ENCODE peak calls at places on chromosome 15, in eight cellular contexts. H is GM12878, K is tibial nerve, J is IMR-90, E is ovary, N is gastrocnemius medialis, U is vagina, S is prostate gland. C is an unnamed sample. For H3K4me1, the result is how much of the 10 kb centered on the place peaks cover.

GRCh38 chr15:73352082-73352481 is 16.7 kb downstream of the HCN4 start:
- DNase-seq in S (no peak), U (no peak), K (no peak), H (no peak), N (no peak), E (no peak), J (no peak), C (no peak)

GRCh38 chr15:51369451-51369761 is 28.0 kb downstream of the GLDN start:
- DNase-seq in H (no peak), J (no peak), E (no peak), U (no peak), N (no peak), S (no peak), K (no peak), C (no peak)

GRCh38 chr15:69324031-69324430 is 25.3 kb downstream of the PAQR5 start:
- DNase-seq in E (no peak), S (no peak), H (no peak), K (no peak), N (no peak), J (no peak), U (no peak), C (no peak)

GRCh38 chr15:45715528-45715927 is 80.7 kb downstream of the SQOR start:
- DNase-seq in J (peak), U (no peak), S (no peak), E (no peak), K (no peak), H (no peak), N (no peak), C (no peak)

GRCh38 chr15:26831951-26832350 is 34.9 kb upstream of the GABRA5 start:
- DNase-seq in J (no peak), S (no peak), E (no peak), K (no peak), N (no peak), H (no peak), U (no peak), C (no peak)

GRCh38 chr15:25508369-25509002 is 69.7 kb upstream of the UBE3A start:
- DNase-seq in J (peak), U (no peak), H (no peak), K (no peak), E (no peak), N (no peak), S (no peak), C (no peak)

GRCh38 chr15:38367476-38367875 is 86.5 kb upstream of the FAM98B start:
- DNase-seq in K (no peak), S (no peak), U (no peak), E (no peak), J (peak), N (no peak), H (no peak), C (no peak)

GRCh38 chr15:92629975-92630626 is 25.5 kb downstream of the FAM174B start:
- DNase-seq in U (no peak), K (no peak), S (no peak), J (no peak), H (no peak), N (no peak), E (no peak), C (no peak)

GRCh38 chr15:48481802-48482201 is 150.6 kb downstream of the DUT start:
- DNase-seq in E (no peak), S (no peak), U (no peak), H (no peak), K (no peak), J (peak), N (no peak), C (no peak)

GRCh38 chr15:67941643-67942315 is 101.9 kb upstream of the RNU6-1 start:
- DNase-seq in H (no peak), S (peak), K (no peak), J (peak), N (no peak), E (no peak), U (no peak), C (no peak)

GRCh38 chr15:85543741-85544155 is 163.3 kb downstream of the AKAP13 start:
- DNase-seq in S (peak), U (no peak), H (no peak), E (peak), K (peak), J (no peak), N (peak), C (peak)

GRCh38 chr15:101503296-101503599 is 13.7 kb upstream of the PCSK6 start:
- DNase-seq in N (no peak), H (no peak), K (no peak), E (no peak), J (no peak), U (no peak), S (no peak), C (no peak)

GRCh38 chr15:97904196-97904572 is 56.3 kb upstream of the ARRDC4 start:
- DNase-seq in U (no peak), N (peak), S (peak), J (peak), E (peak), H (no peak), K (peak), C (peak)

GRCh38 chr15:33737687-33738606 is 230.3 kb upstream of the CHRM5 start:
- DNase-seq in N (no peak), K (no peak), E (no peak), J (peak), H (no peak), U (no peak), S (peak), C (no peak)

GRCh38 chr15:25492315-25492714 is 53.5 kb upstream of the UBE3A start:
- DNase-seq in U (no peak), E (no peak), H (no peak), K (no peak), S (no peak), N (no peak), J (no peak), C (no peak)

GRCh38 chr15:101000271-101000681 is 81.1 kb downstream of the LRRK1 start:
- DNase-seq in E (no peak), N (no peak), J (peak), U (peak), S (no peak), K (no peak), H (no peak), C (no peak)

GRCh38 chr15:48644498-48644826 is 1.0 kb downstream of the FBN1 start:
- DNase-seq in J (peak), E (no peak), U (no peak), N (no peak), H (no peak), K (no peak), S (no peak), C (no peak)

GRCh38 chr15:57865294-57865693 is 158.8 kb downstream of the POLR2M start:
- DNase-seq in E (no peak), U (no peak), H (no peak), S (no peak), N (no peak), J (no peak), K (no peak), C (no peak)

GRCh38 chr15:64284037-64284436 is 71.9 kb downstream of the CSNK1G1 start:
- DNase-seq in N (no peak), J (peak), S (no peak), H (no peak), K (no peak), U (no peak), E (no peak), C (no peak)

DNA sequence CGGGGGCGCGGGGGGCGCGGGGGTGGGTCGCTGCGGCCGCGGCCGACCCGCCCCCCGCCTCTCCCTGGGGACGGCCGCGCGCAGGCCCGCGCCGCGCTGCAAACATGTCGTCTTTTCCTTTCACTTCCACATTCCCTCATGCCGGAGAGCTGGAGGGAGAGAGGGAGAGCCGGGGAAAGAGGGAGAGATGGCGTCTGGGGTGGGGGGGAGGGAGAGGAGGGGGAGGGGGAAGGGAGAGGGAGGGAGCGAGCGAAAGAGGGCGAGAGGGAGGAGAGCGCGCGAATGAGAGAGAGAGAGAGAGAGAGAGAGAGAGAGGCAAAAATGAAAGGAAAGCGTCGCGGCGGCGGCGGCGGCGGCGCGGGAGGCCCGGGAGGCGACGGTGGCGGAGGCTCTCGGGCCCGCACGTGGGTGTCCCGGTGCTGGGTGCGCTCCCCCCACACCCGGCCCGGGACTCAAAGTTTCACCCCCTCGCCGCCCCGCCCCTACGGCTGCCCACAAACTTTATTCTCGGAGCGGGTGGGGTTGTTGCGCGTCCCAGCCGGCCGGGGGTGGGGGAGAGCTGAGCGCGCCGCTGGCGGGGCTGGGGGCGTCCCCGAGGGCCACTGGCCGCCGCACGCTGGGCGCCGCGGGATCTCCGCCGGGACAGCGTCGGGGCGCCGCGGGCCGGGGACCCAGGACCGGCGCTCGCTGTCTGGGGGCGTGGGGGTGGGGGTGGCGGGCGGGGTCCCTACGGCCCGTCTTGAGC is 731 bp downstream of the ZNF710 start:
- DNase-seq in J (peak), N (peak), S (peak), K (no peak), E (peak), H (no peak), U (no peak), C (peak)
- TF ChIP-seq POLR2A in J (peak), N (peak), S (no peak), K (no peak), E (no peak), H (peak), U (no peak), C (no peak)

DNA sequence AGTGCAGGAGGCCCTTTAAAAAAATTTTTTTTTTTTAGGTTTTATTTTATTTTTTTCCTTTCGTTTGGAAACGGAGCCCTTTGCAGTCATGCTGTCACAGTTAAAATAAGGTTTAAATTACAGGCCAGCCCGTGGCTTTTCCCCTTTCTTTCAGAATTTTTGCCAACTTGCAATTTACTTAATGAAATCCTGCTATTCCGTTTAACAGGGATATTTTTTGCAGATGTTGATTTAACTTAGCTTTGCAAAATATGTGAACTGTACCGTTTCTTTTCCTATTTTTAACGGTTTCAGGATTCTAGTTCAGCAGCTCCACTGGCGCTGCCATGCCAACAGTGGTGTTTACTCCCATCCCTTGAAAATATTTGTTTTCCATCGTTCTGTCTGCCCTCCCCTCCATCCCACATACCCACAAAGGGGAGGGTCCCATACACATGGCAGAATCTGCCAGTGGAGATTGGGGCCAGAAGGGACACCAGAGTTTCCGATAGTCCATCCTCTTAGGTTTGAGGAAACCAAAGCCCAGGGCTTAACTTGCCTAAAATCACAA is 54.3 kb downstream of the SMAD6 start:
- DNase-seq in H (no peak), J (no peak), S (no peak), E (no peak), U (no peak), N (no peak), K (no peak), C (no peak)
- H3K4me1 ChIP-seq in H (under half), J (under half), S (under half), E (under half), U (under half), N (under half), K (under half), C (half or more)

GRCh38 chr15:78564743-78565096 is 600 bp upstream of the CHRNA5 start:
- DNase-seq in E (no peak), N (no peak), K (no peak), H (no peak), S (no peak), U (no peak), J (no peak), C (no peak)

GRCh38 chr15:78563092-78563491 is 2.2 kb upstream of the CHRNA5 start:
- DNase-seq in S (no peak), J (no peak), E (no peak), U (no peak), N (no peak), K (no peak), H (no peak), C (no peak)

GRCh38 chr15:78565951-78566774 is 843 bp downstream of the CHRNA5 start:
- DNase-seq in J (peak), U (no peak), E (no peak), N (no peak), K (no peak), H (no peak), S (peak), C (no peak)

GRCh38 chr15:78567541-78567940 is 2.2 kb downstream of the CHRNA5 start:
- DNase-seq in N (no peak), K (no peak), U (no peak), H (no peak), J (no peak), S (no peak), E (no peak), C (no peak)

DNA sequence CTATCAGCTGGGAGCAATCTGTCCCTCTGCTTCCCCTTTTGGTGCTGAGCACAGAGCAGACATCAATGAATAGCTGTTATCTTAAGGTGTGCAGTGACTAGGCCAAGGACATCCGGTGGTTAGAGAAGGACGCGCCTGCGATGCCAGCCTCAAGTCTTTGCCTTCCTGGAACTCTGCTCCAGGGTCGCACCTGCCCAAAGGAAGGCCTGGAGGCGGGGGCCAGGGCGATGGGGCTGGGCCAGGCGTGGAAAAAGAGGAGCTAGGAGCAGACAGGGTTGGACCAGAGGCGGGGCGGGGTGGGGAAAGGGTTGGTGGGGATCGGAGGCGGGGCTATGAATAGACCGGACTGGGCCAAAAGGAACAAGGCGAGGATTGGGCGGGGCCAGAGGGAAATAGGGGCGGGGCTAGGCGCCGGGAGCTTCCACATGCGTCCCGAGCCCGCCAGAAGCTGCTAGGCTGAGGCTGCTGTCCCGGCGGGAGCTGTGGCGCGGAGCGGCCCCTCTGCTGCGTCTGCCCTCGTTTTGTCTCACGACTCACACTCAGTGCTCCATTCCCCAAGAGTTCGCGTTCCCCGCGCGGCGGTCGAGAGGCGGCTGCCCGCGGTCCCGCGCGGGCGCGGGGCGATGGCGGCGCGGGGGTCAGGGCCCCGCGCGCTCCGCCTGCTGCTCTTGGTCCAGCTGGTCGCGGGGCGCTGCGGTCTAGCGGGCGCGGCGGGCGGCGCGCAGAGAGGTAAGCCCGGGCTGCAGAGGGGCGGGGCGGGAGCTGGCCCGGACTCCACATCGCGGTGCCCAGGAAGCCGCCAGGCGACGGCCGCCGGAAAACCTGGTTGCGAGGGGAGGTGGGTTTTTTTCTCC is at the start of gene CHRNA5:
- DNase-seq in J (peak), U (no peak), H (peak), S (peak), N (peak), E (peak), K (peak), C (peak)
- TF ChIP-seq POLR2A in J (no peak), U (no peak), H (peak), S (peak), N (no peak), E (no peak), K (no peak), C (no peak)

GRCh38 chr15:60385620-60386552 is 11.9 kb downstream of the ANXA2 start:
- DNase-seq in E (no peak), H (no peak), J (no peak), N (no peak), S (peak), U (no peak), K (no peak), C (no peak)
- H3K4me1 ChIP-seq in E (under half), H (under half), J (under half), N (half or more), S (under half), U (half or more), K (under half), C (under half)

GRCh38 chr15:89857673-89858072 is 36.1 kb downstream of the AP3S2 start:
- DNase-seq in N (no peak), J (no peak), K (no peak), E (no peak), S (no peak), H (no peak), U (no peak), C (no peak)
- TF ChIP-seq POLR2A in N (no peak), J (no peak), K (no peak), E (no peak), S (no peak), H (no peak), U (no peak), C (no peak)

DNA sequence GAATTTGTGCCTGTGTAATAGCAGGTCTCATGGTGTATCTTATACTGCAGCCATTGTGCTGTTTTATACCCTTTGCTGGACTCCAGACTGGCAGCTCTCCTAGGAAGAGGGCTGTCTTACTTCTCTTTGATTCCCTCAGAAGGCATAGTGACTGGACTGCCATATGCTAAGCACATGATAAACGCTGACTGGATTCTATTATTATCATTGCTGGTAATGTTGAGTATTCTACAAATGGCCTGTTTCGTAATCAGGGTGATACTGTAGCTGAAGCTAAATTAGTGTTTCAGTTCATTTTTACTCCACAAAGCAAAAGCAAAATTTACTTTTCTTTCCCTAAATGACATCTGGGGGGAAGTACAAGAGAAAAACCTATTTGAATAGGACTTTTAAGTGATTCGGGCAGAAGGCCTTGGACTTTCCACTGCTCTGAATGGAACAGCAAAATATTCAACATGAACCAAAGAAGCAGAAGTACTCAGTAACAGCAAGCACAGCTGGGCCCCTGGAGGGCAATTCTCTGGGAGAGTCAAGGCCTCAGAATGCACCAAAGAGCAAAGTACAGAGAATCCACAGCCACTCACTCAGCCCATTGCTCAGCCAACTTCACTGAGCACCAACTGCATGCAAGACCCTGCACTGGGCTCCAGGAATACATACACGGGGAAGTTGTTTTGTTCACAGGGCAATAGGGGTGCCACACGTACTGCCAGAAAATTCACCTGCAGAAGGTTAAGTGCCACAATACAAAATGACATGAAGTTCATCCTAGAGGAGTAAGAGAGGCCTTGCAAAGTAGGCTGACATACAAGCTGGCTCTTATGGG is 7.9 kb upstream of the BCL2A1 start:
- DNase-seq in J (peak), H (peak), E (no peak), S (no peak), N (no peak), K (no peak), U (no peak), C (no peak)
- H3K4me1 ChIP-seq in J (under half), H (half or more), E (under half), S (under half), N (under half), K (under half), U (under half), C (under half)

GRCh38 chr15:90934949-90935751 is at the start of gene UNC45A:
- DNase-seq in N (peak), S (peak), K (peak), U (no peak), E (peak), J (peak), H (peak), C (peak)
- TF ChIP-seq POLR2A in N (peak), S (peak), K (peak), U (no peak), E (peak), J (peak), H (peak), C (peak)

GRCh38 chr15:59315914-59316428 is 56.7 kb downstream of the MYO1E start:
- DNase-seq in S (peak), U (no peak), J (peak), N (no peak), E (no peak), K (no peak), H (no peak), C (peak)
- H3K4me1 ChIP-seq in S (under half), U (under half), J (under half), N (under half), E (under half), K (under half), H (half or more), C (under half)

GRCh38 chr15:74598126-74598842 is 17.4 kb upstream of the CLK3 start:
- DNase-seq in K (peak), E (peak), U (peak), H (peak), S (peak), J (peak), N (peak), C (peak)
- TF ChIP-seq POLR2A in K (no peak), E (no peak), U (peak), H (peak), S (peak), J (no peak), N (peak), C (peak)